ENCODE peak calls at places on chromosomes 6 and 20, in seven cellular contexts. W is fibroblast of lung, S is Peyer's patch, D is breast epithelium, U is heart left ventricle, Y is psoas muscle, K is uterus. A is an unnamed sample.

GRCh38 chr6:156651438-156651837 is 125.7 kb upstream of the ARID1B start:
- DNase-seq in Y (no peak), U (no peak), W (no peak), S (no peak), K (no peak), D (no peak), A (no peak)

GRCh38 chr6:147564556-147564955 is 56.1 kb downstream of the SAMD5 start:
- DNase-seq in U (no peak), K (no peak), W (peak; percentile 48), Y (no peak), D (no peak), S (no peak), A (no peak)

GRCh38 chr6:5997420-5998093 is 9.2 kb downstream of the NRN1 start:
- DNase-seq in D (no peak), U (no peak), Y (peak; percentile 56), K (no peak), W (no peak), S (no peak), A (peak; percentile 68)

GRCh38 chr6:131139599-131139998 is 4.3 kb downstream of the AKAP7 start:
- DNase-seq in U (no peak), Y (no peak), W (no peak), K (no peak), D (no peak), S (no peak), A (no peak)

GRCh38 chr6:107361568-107362270 is 97.6 kb downstream of the PDSS2 start:
- DNase-seq in S (no peak), W (peak; percentile 90), D (no peak), K (no peak), U (no peak), Y (no peak), A (no peak)

GRCh38 chr20:59135093-59135492 is 28.5 kb upstream of the ZNF831 start:
- DNase-seq in K (no peak), D (no peak), Y (no peak), W (no peak), S (no peak), U (no peak), A (no peak)

GRCh38 chr6:136952714-136953260 is 30.7 kb downstream of the SLC35D3 start:
- DNase-seq in U (no peak), D (no peak), S (no peak), W (peak; percentile 3), Y (no peak), K (no peak), A (no peak)

GRCh38 chr6:166861961-166862286 is 94.4 kb downstream of the RNASET2 start:
- DNase-seq in U (no peak), S (no peak), W (no peak), D (no peak), Y (no peak), K (no peak), A (no peak)

GRCh38 chr6:110484321-110484720 is 7.9 kb upstream of the SLC22A16 start:
- DNase-seq in W (no peak), D (no peak), Y (no peak), U (no peak), K (no peak), S (no peak), A (no peak)

GRCh38 chr6:151209071-151209831 is 30.5 kb upstream of the AKAP12 start:
- DNase-seq in Y (no peak), S (no peak), D (no peak), U (no peak), K (no peak), W (peak; percentile 51), A (no peak)

GRCh38 chr6:26304213-26305096 is 60.5 kb upstream of the BTN3A2 start:
- DNase-seq in W (peak; percentile 56), Y (peak; percentile 66), U (peak; percentile 55), S (peak; percentile 59), D (no peak), K (peak; percentile 34), A (no peak)

GRCh38 chr6:164749126-164749758 is 560.2 kb downstream of the C6orf118 start:
- DNase-seq in S (no peak), W (peak; percentile 94), K (no peak), U (peak; percentile 37), Y (no peak), D (no peak), A (no peak)

DNA sequence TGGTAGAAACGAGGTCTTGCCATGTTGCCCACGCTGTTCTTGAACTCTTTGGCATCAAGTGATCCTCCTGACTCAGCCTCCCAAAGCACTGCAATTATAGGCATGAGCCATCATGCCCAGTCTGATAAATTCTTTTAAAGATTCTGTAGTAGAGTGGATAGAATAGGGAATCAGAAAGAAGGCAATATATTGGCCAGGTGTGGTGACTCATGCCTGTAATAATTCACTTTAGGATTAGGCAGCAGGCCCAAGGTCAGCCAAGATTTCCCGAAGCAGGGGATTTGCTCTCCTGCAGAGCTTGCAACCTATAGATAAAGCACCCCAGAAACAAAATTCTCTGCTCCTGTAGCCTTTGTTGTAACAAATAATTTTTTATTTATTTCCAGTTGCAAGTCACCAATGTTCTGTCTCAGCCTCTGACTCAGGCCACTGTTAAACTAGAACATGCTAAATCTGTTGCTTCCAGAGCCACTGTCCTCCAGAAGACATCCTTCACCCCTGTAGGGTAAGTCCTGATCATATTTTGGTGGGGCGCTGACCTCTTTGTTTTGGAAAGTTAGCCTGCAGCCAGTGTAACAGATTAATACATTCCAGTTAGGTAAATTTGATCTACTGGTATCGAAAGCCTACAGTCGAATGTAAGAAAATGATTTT is 30.4 kb upstream of the MROH8 start:
- DNase-seq in K (no peak), D (no peak), S (no peak), W (no peak), U (no peak), Y (no peak), A (no peak)
- H3K4me1 ChIP-seq in K (no peaks in the 10 kb centered on the region), D (no peaks in the 10 kb centered on the region), S (no peaks in the 10 kb centered on the region), W (no peaks in the 10 kb centered on the region), U (no peaks in the 10 kb centered on the region), Y (peaks cover 4% of the 10 kb centered on the region), A (no peaks in the 10 kb centered on the region)

GRCh38 chr6:24890471-24890870 is 45.3 kb downstream of the RIPOR2 start:
- DNase-seq in W (no peak), Y (no peak), D (no peak), K (no peak), S (no peak), U (no peak), A (no peak)

GRCh38 chr6:24887520-24887919 is 48.2 kb downstream of the RIPOR2 start:
- DNase-seq in U (no peak), W (no peak), K (no peak), Y (no peak), D (no peak), S (no peak), A (no peak)

GRCh38 chr6:24888967-24889366 is 46.8 kb downstream of the RIPOR2 start:
- DNase-seq in Y (no peak), D (no peak), U (no peak), K (no peak), S (no peak), W (no peak), A (no peak)

GRCh38 chr6:24893342-24893850 is 42.4 kb downstream of the RIPOR2 start:
- DNase-seq in S (no peak), K (no peak), W (no peak), U (no peak), D (no peak), Y (no peak), A (no peak)

DNA sequence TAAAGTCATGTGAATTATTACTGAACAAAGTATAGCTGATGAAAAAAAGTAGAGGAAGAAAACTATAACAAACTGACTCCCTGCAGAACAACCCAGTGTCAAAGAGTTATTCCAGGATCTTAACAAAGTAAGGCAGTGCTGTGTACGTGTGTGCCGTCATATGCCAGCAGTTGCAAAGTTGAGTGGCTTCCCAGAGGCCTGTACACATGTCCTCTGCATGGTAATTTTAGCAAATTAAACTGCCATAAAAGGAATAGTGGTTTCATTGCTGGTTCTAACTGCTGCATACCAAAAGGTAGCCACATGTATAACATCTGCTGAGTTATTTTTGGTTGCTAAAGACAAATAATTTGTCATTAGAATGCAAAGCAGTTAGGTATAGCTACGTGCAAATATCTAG is 44.8 kb downstream of the RIPOR2 start:
- DNase-seq in Y (no peak), K (no peak), U (no peak), W (no peak), S (no peak), D (no peak), A (no peak)
- H3K36me3 ChIP-seq in Y (no peaks in the 10 kb centered on the region), K (no peaks in the 10 kb centered on the region), U (no peaks in the 10 kb centered on the region), W (no peaks in the 10 kb centered on the region), S (no peaks in the 10 kb centered on the region), D (no peaks in the 10 kb centered on the region), A (no peaks in the 10 kb centered on the region)

DNA sequence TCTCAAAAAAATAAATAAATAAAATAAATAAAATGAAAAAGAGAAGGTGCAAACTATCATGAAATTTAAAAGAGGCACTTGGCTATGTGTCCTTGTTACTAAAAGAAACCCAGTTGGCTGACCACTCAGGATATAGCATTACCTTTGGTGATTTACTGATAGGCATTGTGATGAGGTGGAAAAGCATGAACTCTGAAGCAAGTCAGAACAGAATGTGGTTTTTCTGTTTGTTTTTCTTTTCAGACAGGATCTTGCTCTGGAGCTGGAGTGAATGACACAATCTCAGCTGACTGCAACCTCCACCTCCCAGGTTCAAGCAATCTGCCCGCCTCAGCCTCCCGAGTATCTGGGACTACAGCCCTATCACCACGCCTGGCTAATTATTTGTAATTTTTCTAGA is 31.9 kb downstream of the ZNF184 start:
- DNase-seq in U (no peak), Y (no peak), W (peak; percentile 3), S (no peak), D (no peak), K (no peak), A (no peak)
- TF ChIP-seq CTCF in U (no peak), Y (no peak), W (no peak), S (no peak), D (no peak), K (no peak), A (no peak)

GRCh38 chr20:41155267-41155666 is 17.9 kb downstream of the PLCG1 start:
- DNase-seq in K (no peak), D (no peak), S (no peak), U (no peak), W (no peak), Y (no peak), A (no peak)

GRCh38 chr20:41151134-41151869 is 14.0 kb downstream of the PLCG1 start:
- DNase-seq in U (no peak), K (no peak), D (no peak), Y (peak; percentile 4), S (no peak), W (no peak), A (peak; percentile 28)

GRCh38 chr20:41158082-41158625 is 20.8 kb downstream of the PLCG1 start:
- DNase-seq in S (no peak), Y (no peak), U (no peak), D (no peak), K (no peak), W (no peak), A (no peak)

GRCh38 chr20:41152108-41152757 is 14.9 kb downstream of the PLCG1 start:
- DNase-seq in Y (no peak), K (no peak), S (no peak), U (no peak), D (no peak), W (no peak), A (no peak)

DNA sequence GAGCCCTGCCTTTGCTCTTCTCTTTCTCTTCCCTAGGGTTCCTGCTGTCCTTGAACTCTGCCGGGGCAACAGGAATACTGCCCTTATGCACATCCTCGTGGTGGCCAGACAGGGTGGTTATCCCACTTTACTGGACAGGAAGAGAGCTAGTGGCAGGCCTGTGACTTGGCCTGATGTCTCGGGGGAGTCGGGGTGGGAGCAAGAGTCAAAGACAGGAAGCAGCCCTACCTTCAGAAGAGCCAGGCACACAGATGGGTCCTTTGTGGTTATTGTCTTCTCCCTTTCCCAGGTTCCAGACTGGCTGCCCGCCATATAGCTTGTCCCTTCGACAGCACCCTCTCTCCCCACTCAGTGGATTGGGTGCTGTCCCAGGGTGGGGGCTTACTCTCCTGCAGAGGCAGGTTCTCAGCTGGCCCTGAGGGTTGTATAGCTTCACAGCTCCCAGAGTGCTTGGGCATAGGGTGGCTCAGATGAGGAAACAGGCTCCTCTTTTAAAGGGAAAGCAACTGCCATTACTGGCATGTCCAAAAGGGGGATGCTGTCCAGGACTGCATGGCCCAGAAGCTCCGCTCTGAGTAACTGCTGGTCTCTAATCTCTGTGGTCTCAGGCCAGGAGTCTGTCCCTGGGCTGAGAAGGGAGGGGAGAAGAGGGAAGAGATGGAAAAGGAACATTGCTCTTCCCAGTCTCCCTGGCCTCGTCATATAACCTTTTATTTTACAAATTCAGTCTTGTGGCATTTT is 17.3 kb downstream of the PLCG1 start:
- DNase-seq in K (no peak), W (no peak), D (no peak), U (peak; percentile 58), Y (no peak), S (no peak), A (no peak)
- H3K4me1 ChIP-seq in K (peaks cover 12% of the 10 kb centered on the region), W (peaks cover 3% of the 10 kb centered on the region), D (peaks cover 13% of the 10 kb centered on the region), U (peaks cover 89% of the 10 kb centered on the region), Y (peaks cover 67% of the 10 kb centered on the region), S (peaks cover 5% of the 10 kb centered on the region), A (peaks cover 96% of the 10 kb centered on the region)